ENCODE peak calls at places on chromosomes 3 and 15, in eight cellular contexts. S is kidney; O is CD8-positive, alpha-beta memory T cell; W is aorta; Q is suprapubic skin; K is GM12865; A is pancreas; E is fibroblast of pulmonary artery. R is an unnamed sample.

GRCh38 chr3:187926620-187927019 is 181.4 kb upstream of the BCL6 start:
- DNase-seq in S (no peak), O (no peak), W (no peak), K (no peak), Q (no peak), A (no peak), E (no peak), R (no peak)

GRCh38 chr15:86333819-86334218 is 254.1 kb downstream of the AGBL1 start:
- DNase-seq in O (no peak), S (no peak), E (no peak), W (no peak), K (no peak), Q (no peak), A (no peak), R (no peak)

GRCh38 chr15:80989110-80989517 is 505 bp downstream of the MESD start:
- DNase-seq in O (no peak), K (no peak), Q (no peak), E (no peak), S (no peak), A (peak), W (no peak), R (no peak)

GRCh38 chr3:69410301-69410700 is 24.4 kb upstream of the FRMD4B start:
- DNase-seq in K (peak), Q (peak), A (peak), E (peak), W (peak), O (peak), S (no peak), R (no peak)

GRCh38 chr3:124107491-124107890 is 115.6 kb upstream of the ROPN1 start:
- DNase-seq in Q (no peak), K (no peak), O (no peak), A (no peak), S (no peak), E (no peak), W (no peak), R (no peak)

GRCh38 chr3:109943181-109943580 is 605.8 kb upstream of the DPPA4 start:
- DNase-seq in K (no peak), Q (no peak), S (no peak), A (no peak), O (no peak), W (no peak), E (no peak), R (no peak)

GRCh38 chr3:115244350-115244749 is 97.3 kb upstream of the ZBTB20 start:
- DNase-seq in S (no peak), A (no peak), O (no peak), E (no peak), W (no peak), K (no peak), Q (no peak), R (no peak)

GRCh38 chr3:70829101-70829500 is 516.7 kb upstream of the MDFIC2 start:
- DNase-seq in E (peak), W (peak), S (no peak), O (no peak), Q (no peak), K (no peak), A (peak), R (no peak)

GRCh38 chr3:128515967-128516366 is 23.0 kb upstream of the GATA2 start:
- DNase-seq in A (no peak), S (no peak), O (no peak), Q (no peak), W (no peak), K (no peak), E (no peak), R (no peak)

GRCh38 chr15:67977690-67978089 is 76.4 kb upstream of the PIAS1 start:
- DNase-seq in A (no peak), S (no peak), W (no peak), K (no peak), O (no peak), Q (no peak), E (no peak), R (no peak)

GRCh38 chr3:25150199-25150598 is 277.9 kb upstream of the RARB start:
- DNase-seq in A (no peak), W (no peak), Q (no peak), K (no peak), O (no peak), E (no peak), S (no peak), R (no peak)

GRCh38 chr15:67307156-67307555 is 52.6 kb downstream of the IQCH start:
- DNase-seq in O (no peak), W (no peak), A (no peak), E (peak), K (peak), Q (no peak), S (no peak), R (no peak)

GRCh38 chr15:80639168-80639555 is 55.9 kb upstream of the ABHD17C start:
- DNase-seq in W (no peak), Q (no peak), K (no peak), S (no peak), E (no peak), O (no peak), A (no peak), R (no peak)

GRCh38 chr3:113274425-113274824 is 63.1 kb downstream of the BOC start:
- DNase-seq in E (no peak), A (no peak), O (no peak), Q (no peak), K (no peak), S (peak), W (no peak), R (no peak)

GRCh38 chr15:67178569-67179210 is 75.8 kb downstream of the AAGAB start:
- DNase-seq in O (no peak), Q (no peak), E (peak), S (peak), A (no peak), K (no peak), W (peak), R (no peak)

GRCh38 chr15:62782896-62783295 is 259.7 kb upstream of the TPM1 start:
- DNase-seq in A (no peak), E (no peak), Q (no peak), O (no peak), W (no peak), K (no peak), S (no peak), R (no peak)

GRCh38 chr3:180116658-180117057 is 79.9 kb upstream of the PEX5L start:
- DNase-seq in Q (no peak), K (no peak), W (no peak), A (no peak), E (no peak), O (no peak), S (no peak), R (no peak)

GRCh38 chr3:119240101-119240581 is 537 bp downstream of the B4GALT4 start:
- DNase-seq in O (no peak), E (peak), A (peak), W (peak), Q (no peak), K (no peak), S (no peak), R (peak)

GRCh38 chr3:162263596-162263995 is 767.0 kb downstream of the OTOL1 start:
- DNase-seq in K (no peak), A (no peak), O (no peak), E (no peak), Q (no peak), W (no peak), S (no peak), R (no peak)

GRCh38 chr3:109257269-109257668 is 59.0 kb downstream of the DPPA2 start:
- DNase-seq in E (peak), Q (no peak), S (no peak), O (no peak), W (peak), A (no peak), K (no peak), R (no peak)

GRCh38 chr3:165855581-165855980 is 18.4 kb upstream of the BCHE start:
- DNase-seq in A (no peak), W (no peak), Q (no peak), S (no peak), K (no peak), E (peak), O (no peak), R (no peak)

GRCh38 chr15:88912500-88912921 is 668 bp downstream of the MFGE8 start:
- DNase-seq in K (no peak), W (peak), E (peak), Q (no peak), S (peak), A (no peak), O (no peak), R (peak)

GRCh38 chr3:71575433-71575832 is 8.1 kb downstream of the FOXP1 start:
- DNase-seq in S (no peak), Q (no peak), W (no peak), A (no peak), O (no peak), K (no peak), E (no peak), R (no peak)

GRCh38 chr3:153614131-153614530 is 452.1 kb downstream of the RAP2B start:
- DNase-seq in A (no peak), O (no peak), K (no peak), Q (no peak), E (no peak), S (no peak), W (no peak), R (no peak)

GRCh38 chr3:184688251-184688851 is 23.5 kb downstream of the MAGEF1 start:
- DNase-seq in Q (peak), O (no peak), S (no peak), K (no peak), A (no peak), W (no peak), E (peak), R (no peak)

GRCh38 chr15:59296181-59296617 is 76.5 kb downstream of the MYO1E start:
- DNase-seq in O (no peak), Q (no peak), E (peak), W (no peak), K (no peak), A (no peak), S (no peak), R (no peak)

GRCh38 chr15:43204016-43204901 is 16.6 kb downstream of the EPB42 start:
- DNase-seq in Q (no peak), A (peak), O (peak), W (no peak), K (peak), S (no peak), E (peak), R (peak)

GRCh38 chr3:149610351-149611105 is 47.3 kb downstream of the WWTR1 start:
- DNase-seq in E (no peak), O (no peak), Q (no peak), W (no peak), K (no peak), S (no peak), A (no peak), R (no peak)

GRCh38 chr3:58321791-58322190 is 10.9 kb upstream of the PXK start:
- DNase-seq in E (no peak), W (no peak), K (no peak), Q (no peak), A (no peak), O (no peak), S (no peak), R (no peak)

GRCh38 chr3:49271047-49271446 is 6.0 kb downstream of the C3orf62 start:
- DNase-seq in O (no peak), A (no peak), W (no peak), E (no peak), S (no peak), Q (no peak), K (no peak), R (no peak)

GRCh38 chr3:8825153-8825825 is 55.9 kb upstream of the OXTR start:
- DNase-seq in O (no peak), A (no peak), Q (no peak), E (no peak), S (no peak), W (no peak), K (no peak), R (no peak)

GRCh38 chr3:8817486-8817885 is 48.1 kb upstream of the OXTR start:
- DNase-seq in O (no peak), A (no peak), Q (no peak), K (no peak), S (no peak), E (no peak), W (no peak), R (no peak)

GRCh38 chr3:8827641-8828040 is 58.2 kb upstream of the OXTR start:
- DNase-seq in Q (no peak), E (no peak), O (no peak), W (no peak), A (no peak), K (no peak), S (no peak), R (no peak)

GRCh38 chr3:8824238-8824637 is 54.8 kb upstream of the OXTR start:
- DNase-seq in E (no peak), Q (no peak), A (no peak), S (no peak), O (no peak), K (no peak), W (no peak), R (no peak)

GRCh38 chr3:8822141-8822540 is 52.7 kb upstream of the OXTR start:
- DNase-seq in S (no peak), O (no peak), E (peak), W (no peak), Q (no peak), K (no peak), A (no peak), R (no peak)
- H3K4me3 ChIP-seq in S (no peak), O (no peak), E (no peak), W (no peak), Q (no peak), K (no peak), A (no peak), R (no peak)

GRCh38 chr3:182794455-182794773 is 1.1 kb downstream of the ATP11B start:
- DNase-seq in K (no peak), W (no peak), O (no peak), A (peak), Q (no peak), S (no peak), E (no peak), R (no peak)
- H3K4me3 ChIP-seq in K (peak), W (peak), O (peak), A (peak), Q (peak), S (peak), E (peak), R (peak)

GRCh38 chr15:37773111-37773860 is 161.2 kb upstream of the TMCO5A start:
- DNase-seq in S (no peak), E (peak), K (no peak), O (no peak), Q (no peak), W (no peak), A (no peak), R (no peak)
- H3K4me3 ChIP-seq in S (no peak), E (no peak), K (no peak), O (no peak), Q (no peak), W (no peak), A (no peak), R (no peak)

GRCh38 chr3:170909129-170909903 is 879 bp upstream of the EIF5A2 start:
- DNase-seq in E (peak), O (no peak), S (peak), W (peak), K (no peak), Q (no peak), A (peak), R (no peak)
- H3K4me3 ChIP-seq in E (no peak), O (no peak), S (peak), W (no peak), K (no peak), Q (peak), A (no peak), R (peak)

GRCh38 chr3:134373278-134373941 is 837 bp downstream of the AMOTL2 start:
- DNase-seq in Q (peak), K (no peak), S (peak), W (peak), A (peak), O (no peak), E (peak), R (peak)
- H3K4me3 ChIP-seq in Q (peak), K (no peak), S (peak), W (peak), A (peak), O (no peak), E (peak), R (peak)

GRCh38 chr3:46706771-46707582 is 5.8 kb downstream of the TMIE start:
- DNase-seq in Q (peak), A (peak), K (no peak), O (no peak), E (no peak), W (peak), S (peak), R (no peak)
- H3K4me3 ChIP-seq in Q (no peak), A (no peak), K (no peak), O (no peak), E (no peak), W (no peak), S (no peak), R (no peak)

DNA sequence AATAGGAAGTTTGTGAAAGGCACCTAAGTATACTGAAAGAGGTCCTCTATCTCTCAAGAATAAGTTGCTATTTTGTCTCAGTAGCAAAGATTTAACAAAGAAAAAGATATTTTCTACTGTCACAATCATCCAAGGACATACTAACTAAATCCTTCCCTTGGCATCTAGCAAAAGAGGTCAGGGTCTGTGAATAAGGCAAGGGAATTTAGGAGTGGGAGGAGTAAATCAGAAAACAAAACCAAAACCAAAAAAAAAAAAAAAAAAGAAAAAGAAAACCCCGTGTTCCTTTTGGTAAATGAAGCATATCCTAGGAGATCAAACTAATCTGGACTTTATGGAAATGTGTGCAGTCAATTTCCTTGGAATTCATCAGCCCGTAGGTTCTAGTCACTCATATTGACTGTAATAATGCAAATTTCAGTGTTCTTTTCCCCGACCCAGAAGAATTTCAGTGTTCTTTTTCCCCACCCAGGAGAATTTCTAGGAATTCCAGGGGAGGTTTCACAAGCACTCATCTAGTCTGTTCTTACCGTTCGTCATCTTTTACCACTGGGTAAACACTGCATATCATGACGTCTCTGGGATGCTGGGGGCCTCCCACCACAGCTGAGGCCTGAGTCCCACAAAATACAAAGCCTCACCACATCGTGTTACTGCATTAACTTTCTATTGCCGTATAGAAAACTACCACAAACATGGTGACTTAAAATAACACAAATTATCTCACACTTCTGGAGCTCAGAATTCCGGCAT is 113.8 kb upstream of the CCDC54 start:
- DNase-seq in A (no peak), E (peak), Q (no peak), K (no peak), W (no peak), S (no peak), O (no peak), R (no peak)
- H3K4me3 ChIP-seq in A (no peak), E (peak), Q (no peak), K (no peak), W (no peak), S (peak), O (no peak), R (no peak)

GRCh38 chr3:192915724-192916123 is 1.9 kb downstream of the MB21D2 start:
- DNase-seq in S (no peak), A (no peak), W (no peak), O (no peak), E (peak), Q (no peak), K (peak), R (no peak)

GRCh38 chr3:192917258-192917507 is 473 bp downstream of the MB21D2 start:
- DNase-seq in W (no peak), Q (no peak), S (no peak), O (peak), A (no peak), K (no peak), E (no peak), R (no peak)

GRCh38 chr3:192915306-192915705 is 2.4 kb downstream of the MB21D2 start:
- DNase-seq in S (no peak), W (no peak), A (no peak), E (peak), K (peak), O (no peak), Q (no peak), R (no peak)

GRCh38 chr3:192917508-192918274 is at the start of gene MB21D2:
- DNase-seq in E (peak), K (peak), A (peak), W (peak), Q (peak), O (peak), S (peak), R (peak)

DNA sequence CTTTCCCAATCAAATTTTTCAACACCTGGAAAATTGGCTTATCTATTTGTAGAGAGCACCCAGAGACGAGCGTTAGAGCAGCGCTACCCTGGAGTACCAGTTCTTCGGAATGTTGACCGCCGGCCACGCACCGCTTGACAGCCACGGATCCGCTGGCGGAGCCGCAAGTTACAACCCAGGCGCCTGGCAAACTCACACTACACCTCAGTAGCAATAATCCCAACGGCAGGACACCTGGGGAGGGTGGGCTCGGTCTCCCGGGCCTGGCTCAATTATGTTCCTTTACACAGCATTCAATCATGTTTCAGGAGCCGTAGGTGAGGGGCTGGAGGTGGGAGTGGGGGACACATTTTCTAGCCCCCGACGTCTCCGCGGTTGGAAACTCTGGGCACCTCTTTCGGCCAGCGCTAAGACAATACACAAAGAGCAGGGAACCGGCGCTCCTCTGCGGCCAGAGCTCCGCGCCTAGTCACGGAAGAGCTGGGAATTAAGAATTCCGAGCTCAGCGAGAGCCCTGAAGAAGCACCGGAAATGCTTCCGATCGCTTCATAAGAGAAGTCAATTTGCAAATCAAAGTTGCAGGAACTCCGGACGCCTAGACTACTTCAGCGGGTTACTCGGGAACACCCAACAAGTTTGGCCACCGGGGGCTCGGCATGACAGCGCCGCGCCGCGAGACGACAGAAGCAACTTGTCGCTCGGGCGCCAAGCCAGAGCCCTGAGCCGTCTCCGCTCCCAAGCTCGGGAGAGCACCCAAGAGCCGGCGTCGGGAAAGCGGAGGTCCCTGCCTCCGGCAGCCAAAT is 1.0 kb downstream of the MB21D2 start:
- DNase-seq in A (peak), K (peak), Q (peak), E (peak), W (peak), O (no peak), S (peak), R (peak)
- H3K4me3 ChIP-seq in A (peak), K (peak), Q (peak), E (peak), W (peak), O (peak), S (peak), R (peak)